ENCODE peak calls at places on chromosomes 5 and 9, in four cellular contexts. F, A, K and S are unnamed samples.

GRCh38 chr5:114062940-114063867 is 298.7 kb upstream of the KCNN2 start:
- DNase-seq in F (no peak), A (no peak), K (no peak), S (no peak)

GRCh38 chr5:15690611-15691010 is 190.6 kb downstream of the FBXL7 start:
- DNase-seq in F (no peak), A (no peak), K (no peak), S (no peak)

GRCh38 chr5:75622564-75622963 is 11.3 kb downstream of the ANKDD1B start:
- DNase-seq in F (no peak), A (no peak), K (no peak), S (no peak)

GRCh38 chr5:26295541-26295940 is 742.8 kb downstream of the CDH9 start:
- DNase-seq in F (no peak), A (no peak), K (no peak), S (no peak)

GRCh38 chr5:12757035-12757434 is 852.8 kb upstream of the CTNND2 start:
- DNase-seq in F (no peak), A (no peak), K (no peak), S (no peak)

GRCh38 chr9:71349218-71349617 is 227.8 kb upstream of the TRPM3 start:
- DNase-seq in F (no peak), A (no peak), K (no peak), S (no peak)

GRCh38 chr9:132078369-132079356 is 1.0 kb downstream of the MED27 start:
- DNase-seq in F (no peak), A (peak), K (peak), S (no peak)

GRCh38 chr9:110330484-110331115 is 7.1 kb downstream of the TXNDC8 start:
- DNase-seq in F (no peak), A (no peak), K (no peak), S (no peak)

GRCh38 chr9:38680827-38681226 is 39.1 kb downstream of the FAM240B start:
- DNase-seq in F (no peak), A (no peak), K (no peak), S (no peak)

GRCh38 chr5:109998717-109999116 is 309.0 kb downstream of the MAN2A1 start:
- DNase-seq in F (no peak), A (no peak), K (no peak), S (no peak)

GRCh38 chr5:58273705-58274104 is 186.2 kb downstream of the PLK2 start:
- DNase-seq in F (no peak), A (no peak), K (no peak), S (no peak)

GRCh38 chr5:9283021-9283420 is 262.9 kb downstream of the SEMA5A start:
- DNase-seq in F (no peak), A (no peak), K (no peak), S (no peak)

GRCh38 chr9:4306066-4306787 is 6.4 kb upstream of the GLIS3 start:
- DNase-seq in F (peak), A (peak), K (no peak), S (peak)

GRCh38 chr5:179242676-179243075 is 102.6 kb downstream of the ADAMTS2 start:
- DNase-seq in F (no peak), A (no peak), K (no peak), S (no peak)

GRCh38 chr5:127824126-127824525 is 120.9 kb downstream of the CCDC192 start:
- DNase-seq in F (no peak), A (no peak), K (no peak), S (no peak)

GRCh38 chr5:10703676-10704075 is 57.4 kb downstream of the DAP start:
- DNase-seq in F (no peak), A (no peak), K (no peak), S (no peak)

GRCh38 chr5:146098047-146098446 is 7.3 kb downstream of the PLAC8L1 start:
- DNase-seq in F (no peak), A (no peak), K (no peak), S (no peak)

GRCh38 chr5:36403601-36404311 is 102.1 kb upstream of the RANBP3L start:
- DNase-seq in F (no peak), A (no peak), K (no peak), S (peak)

GRCh38 chr9:33946779-33947535 is 101.7 kb downstream of the UBAP2 start:
- DNase-seq in F (no peak), A (peak), K (no peak), S (no peak)

GRCh38 chr9:90807006-90807405 is 5.4 kb downstream of the SYK start:
- DNase-seq in F (no peak), A (no peak), K (no peak), S (no peak)

GRCh38 chr5:14741721-14742426 is 77.4 kb downstream of the OTULIN start:
- DNase-seq in F (no peak), A (no peak), K (no peak), S (no peak)

GRCh38 chr9:72894342-72894741 is 58.5 kb downstream of the ALDH1A1 start:
- DNase-seq in F (no peak), A (no peak), K (no peak), S (no peak)

GRCh38 chr5:72140711-72141110 is 33.4 kb downstream of the MAP1B start:
- DNase-seq in F (no peak), A (no peak), K (no peak), S (no peak)

GRCh38 chr9:20538092-20538491 is 84.2 kb downstream of the MLLT3 start:
- DNase-seq in F (no peak), A (no peak), K (no peak), S (no peak)

GRCh38 chr5:124841829-124842712 is 95.6 kb upstream of the ZNF608 start:
- DNase-seq in F (no peak), A (no peak), K (no peak), S (no peak)

GRCh38 chr5:151923865-151924264 is 786 bp downstream of the GLRA1 start:
- DNase-seq in F (no peak), A (no peak), K (peak), S (peak)

GRCh38 chr9:106035810-106036209 is 341.5 kb downstream of the TMEM38B start:
- DNase-seq in F (no peak), A (no peak), K (no peak), S (no peak)

GRCh38 chr5:56501949-56502557 is 268.9 kb upstream of the ANKRD55 start:
- DNase-seq in F (no peak), A (no peak), K (no peak), S (peak)

GRCh38 chr5:161846731-161847130 is 1.2 kb upstream of the GABRA1 start:
- DNase-seq in F (no peak), A (no peak), K (no peak), S (peak)

GRCh38 chr5:96716716-96717115 is 54.5 kb downstream of the CAST start:
- DNase-seq in F (no peak), A (no peak), K (no peak), S (no peak)

GRCh38 chr5:139670369-139671095 is 22.4 kb downstream of the CXXC5 start:
- DNase-seq in F (peak), A (peak), K (peak), S (peak)

GRCh38 chr5:135999396-136000139 is 29.2 kb upstream of the TGFBI start:
- DNase-seq in F (no peak), A (peak), K (no peak), S (peak)

GRCh38 chr9:123336959-123337358 is 19.0 kb upstream of the CRB2 start:
- DNase-seq in F (no peak), A (no peak), K (no peak), S (no peak)

GRCh38 chr9:123339666-123340414 is 16.2 kb upstream of the CRB2 start:
- DNase-seq in F (no peak), A (no peak), K (no peak), S (peak)

GRCh38 chr9:123336455-123336854 is 19.5 kb upstream of the CRB2 start:
- DNase-seq in F (no peak), A (no peak), K (no peak), S (no peak)

GRCh38 chr9:123337971-123338370 is 18.0 kb upstream of the CRB2 start:
- DNase-seq in F (no peak), A (no peak), K (no peak), S (peak)

GRCh38 chr9:123338710-123339665 is 17.0 kb upstream of the CRB2 start:
- DNase-seq in F (no peak), A (peak), K (no peak), S (peak)
- H3K4me3 ChIP-seq in F (no peak), A (no peak), K (no peak), S (peak)

GRCh38 chr9:109253637-109254284 is 67.1 kb downstream of the EPB41L4B start:
- DNase-seq in F (no peak), A (no peak), K (peak), S (no peak)
- TF ChIP-seq MAX in F (no peak), A (no peak), K (peak), S (no peak)

GRCh38 chr9:87798276-87798833 is 72.4 kb downstream of the CTSL start:
- DNase-seq in F (no peak), A (no peak), K (no peak), S (no peak)

GRCh38 chr9:87793292-87793691 is 67.4 kb downstream of the CTSL start:
- DNase-seq in F (peak), A (no peak), K (peak), S (peak)

GRCh38 chr9:87792831-87793288 is 66.9 kb downstream of the CTSL start:
- DNase-seq in F (peak), A (peak), K (peak), S (peak)

GRCh38 chr9:87796232-87796631 is 70.3 kb downstream of the CTSL start:
- DNase-seq in F (no peak), A (no peak), K (no peak), S (peak)

DNA sequence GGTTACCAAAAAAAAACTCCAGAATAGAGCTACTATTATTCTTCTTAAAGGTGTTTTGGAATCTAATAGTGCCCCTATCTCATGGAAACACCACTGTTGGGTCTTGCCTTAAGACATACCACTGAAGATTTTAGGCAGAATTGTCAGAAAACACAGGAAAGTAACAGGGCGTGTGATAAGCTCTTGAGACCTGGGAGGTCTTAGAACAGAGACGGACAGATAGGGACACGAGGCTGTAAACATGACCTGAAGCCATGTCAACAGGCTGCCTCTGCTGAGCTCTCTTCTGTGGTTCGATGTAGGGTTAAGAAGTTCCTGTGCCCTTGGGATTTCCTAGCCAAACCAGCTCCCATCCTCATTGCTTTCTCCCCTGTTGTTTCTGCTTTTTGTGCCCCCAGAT is 69.3 kb downstream of the CTSL start:
- DNase-seq in F (no peak), A (no peak), K (no peak), S (no peak)
- TF ChIP-seq MYC in F (no peak), A (no peak), K (no peak), S (no peak)

GRCh38 chr9:76692448-76693129 is 71.6 kb upstream of the PCA3 start:
- DNase-seq in F (no peak), A (no peak), K (no peak), S (no peak)
- H3K4me3 ChIP-seq in F (no peak), A (peak), K (no peak), S (no peak)

GRCh38 chr5:87887247-87887646 is 381.4 kb downstream of the TMEM161B start:
- DNase-seq in F (no peak), A (no peak), K (no peak), S (no peak)
- TF ChIP-seq MAX in F (no peak), A (no peak), K (no peak), S (no peak)